ENCODE peak calls at places on chromosomes 4 and X, in four cellular contexts. N, R, H and W are unnamed samples. For H3K36me3, the result is how much of the 10 kb centered on the place peaks cover.

GRCh38 chrX:100587846-100588245 is 3.1 kb downstream of the TNMD start:
- DNase-seq in R (no peak), N (no peak), H (no peak), W (no peak)

GRCh38 chrX:9339603-9340569 is 125.0 kb upstream of the TBL1X start:
- DNase-seq in N (no peak), R (no peak), H (peak), W (peak)

GRCh38 chr4:177726111-177726510 is 283.9 kb upstream of the AGA start:
- DNase-seq in N (no peak), H (no peak), R (no peak), W (no peak)

GRCh38 chr4:10115271-10115656 is 1.3 kb downstream of the WDR1 start:
- DNase-seq in H (no peak), R (no peak), N (no peak), W (no peak)

GRCh38 chr4:87410157-87410556 is 12.2 kb upstream of the NUDT9 start:
- DNase-seq in N (no peak), H (no peak), R (no peak), W (no peak)

GRCh38 chr4:145719752-145720624 is 40.0 kb downstream of the C4orf51 start:
- DNase-seq in H (no peak), R (no peak), N (no peak), W (no peak)

GRCh38 chr4:150252306-150252705 is 174.1 kb downstream of the DCLK2 start:
- DNase-seq in N (no peak), H (no peak), R (no peak), W (no peak)

GRCh38 chrX:116232833-116233232 is 62.3 kb downstream of the AGTR2 start:
- DNase-seq in R (no peak), N (no peak), H (no peak), W (no peak)

GRCh38 chr4:174037049-174037448 is 246.4 kb downstream of the FBXO8 start:
- DNase-seq in R (no peak), N (no peak), H (no peak), W (no peak)

GRCh38 chrX:155035688-155036087 is 9.0 kb downstream of the FUNDC2 start:
- DNase-seq in H (no peak), N (no peak), R (no peak), W (no peak)

GRCh38 chrX:7132335-7133035 is 15.0 kb upstream of the STS start:
- DNase-seq in R (peak), H (no peak), N (peak), W (no peak)

GRCh38 chrX:14506866-14507265 is 22.5 kb upstream of the GLRA2 start:
- DNase-seq in R (no peak), N (no peak), H (no peak), W (no peak)

GRCh38 chr4:87839309-87839946 is 6.7 kb downstream of the MEPE start:
- DNase-seq in H (no peak), R (no peak), N (peak), W (peak)

GRCh38 chrX:115898382-115899001 is 272.1 kb upstream of the AGTR2 start:
- DNase-seq in H (peak), R (peak), N (peak), W (no peak)

GRCh38 chr4:105895324-105895608 is at the start of gene NPNT:
- DNase-seq in R (peak), H (no peak), N (peak), W (no peak)

GRCh38 chrX:13250831-13251612 is 68.8 kb downstream of the ATXN3L start:
- DNase-seq in N (no peak), H (no peak), R (no peak), W (no peak)

GRCh38 chrX:858542-859078 is 228.0 kb downstream of the SHOX start:
- DNase-seq in H (no peak), N (no peak), R (no peak), W (no peak)

GRCh38 chr4:8394125-8394524 is 46.4 kb downstream of the ACOX3 start:
- DNase-seq in N (peak), R (no peak), H (peak), W (peak)

GRCh38 chr4:25424539-25425228 is 47.6 kb downstream of the ANAPC4 start:
- DNase-seq in R (no peak), N (no peak), H (no peak), W (peak)

GRCh38 chr4:122668241-122668640 is 47.4 kb upstream of the IL21 start:
- DNase-seq in R (no peak), N (no peak), H (no peak), W (no peak)

GRCh38 chrX:15686818-15687685 is 22.4 kb upstream of the CLTRN start:
- DNase-seq in R (peak), N (peak), H (peak), W (no peak)

GRCh38 chr4:98739718-98740117 is 81.3 kb upstream of the TSPAN5 start:
- DNase-seq in H (no peak), N (no peak), R (no peak), W (no peak)

GRCh38 chr4:72525938-72526337 is 43.1 kb downstream of the ADAMTS3 start:
- DNase-seq in R (peak), H (peak), N (no peak), W (peak)

GRCh38 chr4:143185253-143186107 is 763 bp downstream of the USP38 start:
- DNase-seq in R (peak), H (peak), N (peak), W (peak)

GRCh38 chr4:150540536-150540935 is 41.4 kb upstream of the MAB21L2 start:
- DNase-seq in R (no peak), N (no peak), H (no peak), W (no peak)

GRCh38 chrX:153642313-153642654 is 4.7 kb upstream of the DUSP9 start:
- DNase-seq in H (no peak), R (peak), N (peak), W (no peak)

GRCh38 chr4:73705056-73705432 is 35.3 kb upstream of the CXCL8 start:
- DNase-seq in H (no peak), R (no peak), N (peak), W (no peak)

GRCh38 chr4:85039526-85039925 is 73.0 kb upstream of the WDFY3 start:
- DNase-seq in R (no peak), N (no peak), H (no peak), W (no peak)

GRCh38 chrX:114344756-114345155 is 239.1 kb upstream of the HTR2C start:
- DNase-seq in H (no peak), N (peak), R (no peak), W (no peak)

GRCh38 chr4:107888237-107888636 is 43.1 kb upstream of the CYP2U1 start:
- DNase-seq in N (peak), H (no peak), R (no peak), W (no peak)

GRCh38 chr4:83149885-83150562 is 35.5 kb upstream of the PLAC8 start:
- DNase-seq in H (no peak), R (no peak), N (no peak), W (no peak)

GRCh38 chr4:69743476-69744156 is 16.8 kb downstream of the SULT1B1 start:
- DNase-seq in H (no peak), R (no peak), N (no peak), W (no peak)

GRCh38 chr4:159353422-159354116 is 250.7 kb downstream of the RAPGEF2 start:
- DNase-seq in R (no peak), H (no peak), N (no peak), W (peak)
- H3K36me3 ChIP-seq in R (under half), H (under half), N (under half), W (half or more)

GRCh38 chr4:118814901-118815300 is 21.0 kb downstream of the SEC24D start:
- DNase-seq in H (no peak), R (no peak), N (no peak), W (no peak)
- H3K36me3 ChIP-seq in H (under half), R (under half), N (under half), W (half or more)

GRCh38 chr4:38049545-38050170 is 89.5 kb downstream of the PTTG2 start:
- DNase-seq in H (no peak), R (no peak), N (no peak), W (no peak)

GRCh38 chr4:38046735-38047487 is 86.7 kb downstream of the PTTG2 start:
- DNase-seq in N (peak), H (no peak), R (no peak), W (no peak)

GRCh38 chr4:38040619-38041018 is 80.4 kb downstream of the PTTG2 start:
- DNase-seq in H (no peak), N (no peak), R (no peak), W (no peak)

DNA sequence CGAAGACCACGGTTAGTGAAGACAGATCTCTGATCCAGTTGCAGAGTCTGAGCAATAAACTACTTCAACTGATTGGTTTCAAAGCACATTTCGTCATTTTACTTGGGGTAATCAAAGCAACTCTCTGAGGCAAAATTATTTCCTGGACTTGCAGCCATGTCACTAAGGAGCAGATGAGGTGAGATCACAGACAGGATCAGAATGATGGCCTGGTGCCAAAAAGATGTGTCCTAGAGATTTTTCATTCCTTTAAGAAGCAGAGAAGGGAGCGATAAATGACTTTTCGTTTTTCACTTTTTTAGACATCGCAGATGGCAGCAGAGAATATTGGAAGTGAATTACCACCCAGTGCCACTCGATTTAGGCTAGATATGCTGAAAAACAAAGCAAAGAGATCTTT is 83.9 kb downstream of the PTTG2 start:
- DNase-seq in R (no peak), H (no peak), N (no peak), W (no peak)
- H3K36me3 ChIP-seq in R (under half), H (under half), N (under half), W (half or more)

DNA sequence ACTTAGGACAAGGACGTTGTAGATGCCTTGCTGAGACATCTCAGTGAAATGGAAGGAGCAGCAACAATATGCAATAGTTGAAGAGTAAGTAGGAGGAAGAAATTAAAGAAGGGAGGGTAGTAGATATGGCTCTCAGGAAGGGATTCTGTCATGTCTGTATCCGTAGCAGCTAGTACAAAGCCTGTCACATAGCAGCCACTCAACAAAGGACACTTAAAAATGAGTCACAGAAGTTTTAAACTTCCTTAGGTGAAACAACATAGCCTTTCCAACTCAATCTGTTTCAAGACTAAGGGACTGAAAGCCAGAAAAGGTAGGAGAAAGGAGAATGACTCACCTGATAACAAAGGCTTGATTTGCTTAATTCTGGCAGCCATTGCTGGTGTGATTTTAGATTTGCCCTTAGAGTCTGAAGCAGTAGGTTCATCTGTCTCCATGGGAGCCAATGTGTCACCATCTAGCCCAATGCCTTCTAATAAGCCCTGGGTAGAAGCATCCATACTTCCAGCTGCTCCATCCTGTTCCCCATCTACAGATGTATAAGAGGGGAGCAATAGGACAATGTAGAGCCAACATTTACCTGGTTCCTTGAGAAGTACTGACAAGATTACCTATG is 86.6 kb downstream of the HUWE1 start:
- DNase-seq in R (no peak), N (no peak), H (no peak), W (no peak)
- H3K36me3 ChIP-seq in R (under half), N (under half), H (under half), W (half or more)

GRCh38 chr4:2934077-2934812 is 29.0 kb downstream of the NOP14 start:
- DNase-seq in H (peak), N (peak), R (peak), W (peak)
- H3K36me3 ChIP-seq in H (under half), N (under half), R (under half), W (under half)

GRCh38 chr4:2489841-2490552 is 21.1 kb downstream of the RNF4 start:
- DNase-seq in H (no peak), N (no peak), R (no peak), W (no peak)

GRCh38 chr4:2494992-2495391 is 26.1 kb downstream of the RNF4 start:
- DNase-seq in R (no peak), N (no peak), H (peak), W (no peak)

GRCh38 chr4:2497324-2497723 is 28.4 kb downstream of the RNF4 start:
- DNase-seq in R (no peak), N (no peak), H (no peak), W (no peak)

GRCh38 chr4:2489081-2489805 is 20.3 kb downstream of the RNF4 start:
- DNase-seq in R (no peak), N (no peak), H (no peak), W (no peak)

GRCh38 chr4:2492970-2493369 is 24.1 kb downstream of the RNF4 start:
- DNase-seq in N (no peak), H (no peak), R (no peak), W (no peak)
- H3K36me3 ChIP-seq in N (under half), H (under half), R (under half), W (under half)

GRCh38 chr4:67678612-67679011 is 22.3 kb downstream of the UBA6 start:
- DNase-seq in N (no peak), H (no peak), R (no peak), W (no peak)

GRCh38 chr4:67685532-67685859 is 15.5 kb downstream of the UBA6 start:
- DNase-seq in R (no peak), H (no peak), N (no peak), W (no peak)

GRCh38 chr4:67684839-67685531 is 16.0 kb downstream of the UBA6 start:
- DNase-seq in N (no peak), R (no peak), H (no peak), W (no peak)

GRCh38 chr4:67680568-67681222 is 20.3 kb downstream of the UBA6 start:
- DNase-seq in H (no peak), R (no peak), N (no peak), W (no peak)

DNA sequence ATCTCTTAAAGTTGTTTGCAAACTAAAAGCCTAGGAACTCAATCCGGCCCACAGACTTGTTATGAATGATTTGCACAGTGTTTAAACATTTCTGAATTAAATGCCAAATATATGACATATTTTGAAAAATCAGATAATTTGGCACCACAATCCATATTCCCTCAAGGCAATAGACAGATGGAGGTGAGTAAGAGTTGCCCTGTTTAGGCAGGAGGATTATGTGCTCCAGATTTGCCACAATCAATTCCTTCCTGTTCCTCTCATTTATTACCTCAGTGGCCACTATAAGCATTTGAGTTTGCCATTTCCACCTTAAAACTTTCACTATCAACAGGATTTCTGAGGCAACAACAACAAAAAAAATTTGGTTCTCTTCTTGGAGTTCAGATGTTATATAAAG is 18.7 kb downstream of the UBA6 start:
- DNase-seq in R (no peak), N (no peak), H (no peak), W (no peak)
- H3K36me3 ChIP-seq in R (under half), N (under half), H (under half), W (under half)

GRCh38 chr4:48366611-48367010 is 25.3 kb downstream of the SLAIN2 start:
- DNase-seq in R (no peak), N (no peak), H (no peak), W (no peak)
- H3K36me3 ChIP-seq in R (under half), N (under half), H (under half), W (under half)

GRCh38 chr4:142129931-142130330 is 493.5 kb downstream of the IL15 start:
- DNase-seq in N (no peak), R (no peak), H (no peak), W (no peak)

GRCh38 chr4:142129473-142129872 is 493.1 kb downstream of the IL15 start:
- DNase-seq in R (no peak), N (no peak), H (no peak), W (no peak)

GRCh38 chr4:142130636-142131035 is 494.3 kb downstream of the IL15 start:
- DNase-seq in H (no peak), N (no peak), R (no peak), W (no peak)

GRCh38 chr4:142126890-142127497 is 490.6 kb downstream of the IL15 start:
- DNase-seq in R (peak), N (peak), H (peak), W (no peak)

GRCh38 chr4:142128529-142128928 is 492.1 kb downstream of the IL15 start:
- DNase-seq in R (no peak), H (peak), N (no peak), W (no peak)
- H3K36me3 ChIP-seq in R (under half), H (under half), N (under half), W (under half)

GRCh38 chr4:1316537-1317168 is 27.0 kb downstream of the MAEA start:
- DNase-seq in H (no peak), N (no peak), R (no peak), W (no peak)

GRCh38 chr4:1318488-1319213 is 28.4 kb upstream of the UVSSA start:
- DNase-seq in N (peak), H (no peak), R (no peak), W (peak)

GRCh38 chr4:1315838-1316536 is 26.3 kb downstream of the MAEA start:
- DNase-seq in R (no peak), H (no peak), N (no peak), W (no peak)

GRCh38 chr4:1317177-1318045 is 27.7 kb downstream of the MAEA start:
- DNase-seq in R (no peak), H (no peak), N (no peak), W (no peak)

DNA sequence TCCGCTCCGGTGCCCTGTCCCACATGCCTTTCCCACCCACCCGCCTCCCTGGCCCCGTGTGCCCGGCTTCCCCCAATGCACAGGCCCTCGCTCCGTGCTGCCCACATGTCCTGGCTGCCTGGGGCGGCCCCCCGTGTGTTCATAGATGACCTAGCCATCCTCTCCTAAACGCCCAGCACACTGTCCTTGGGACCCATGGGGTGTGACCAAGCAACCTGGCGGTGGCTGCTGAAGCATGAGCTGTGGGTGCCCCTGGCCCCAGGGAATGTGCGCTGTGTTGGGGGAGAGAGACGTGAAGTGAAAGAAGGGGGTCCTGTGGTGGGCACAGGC is 28.3 kb downstream of the MAEA start:
- DNase-seq in H (no peak), R (no peak), N (no peak), W (peak)
- H3K36me3 ChIP-seq in H (under half), R (under half), N (under half), W (half or more)